ENCODE peak calls at places on chromosomes 4 and X, in four cellular contexts. D, O, J and T are unnamed samples.

GRCh38 chrX:4656419-4656818 is 943.0 kb upstream of the PRKX start:
- DNase-seq in J (no peak), D (no peak), O (no peak), T (no peak)

GRCh38 chrX:14903891-14904290 is 30.7 kb downstream of the MOSPD2 start:
- DNase-seq in J (no peak), D (no peak), O (no peak), T (no peak)

GRCh38 chr4:123599920-123600394 is 203.4 kb downstream of the SPRY1 start:
- DNase-seq in D (peak), O (no peak), J (peak), T (no peak)

GRCh38 chr4:80070880-80071620 is 2.0 kb downstream of the ANTXR2 start:
- DNase-seq in D (no peak), J (no peak), O (no peak), T (no peak)

GRCh38 chr4:121792966-121793365 is 8.2 kb upstream of the EXOSC9 start:
- DNase-seq in O (peak), D (no peak), J (no peak), T (no peak)

GRCh38 chrX:43655961-43656494 is at the start of gene MAOA:
- DNase-seq in O (no peak), D (peak), J (no peak), T (no peak)

GRCh38 chr4:110106946-110107325 is 91.5 kb downstream of the ELOVL6 start:
- DNase-seq in O (no peak), J (peak), D (no peak), T (no peak)

GRCh38 chrX:47047989-47048388 is 30.3 kb upstream of the RGN start:
- DNase-seq in D (no peak), J (no peak), O (no peak), T (no peak)

GRCh38 chrX:94178145-94178790 is 504.3 kb downstream of the FAM133A start:
- DNase-seq in D (no peak), J (no peak), O (peak), T (no peak)

GRCh38 chr4:10085386-10085785 is 31.2 kb downstream of the WDR1 start:
- DNase-seq in O (no peak), J (no peak), D (no peak), T (no peak)

GRCh38 chr4:126411047-126411446 is 1096.3 kb downstream of the FAT4 start:
- DNase-seq in D (no peak), O (no peak), J (no peak), T (no peak)

GRCh38 chrX:101931104-101931493 is 728 bp downstream of the ZMAT1 start:
- DNase-seq in D (no peak), J (no peak), O (no peak), T (no peak)

GRCh38 chr4:5940470-5941203 is 47.8 kb upstream of the CRMP1 start:
- DNase-seq in O (no peak), D (no peak), J (peak), T (no peak)

GRCh38 chr4:183637461-183637860 is 21.5 kb downstream of the RWDD4 start:
- DNase-seq in J (no peak), O (no peak), D (no peak), T (no peak)

GRCh38 chrX:56978172-56978571 is 17.2 kb downstream of the SPIN3 start:
- DNase-seq in D (peak), J (peak), O (peak), T (no peak)

GRCh38 chrX:106168107-106168506 is at the start of gene PWWP3B:
- DNase-seq in D (no peak), O (peak), J (peak), T (no peak)

GRCh38 chrX:72243472-72243871 is 4.6 kb upstream of the ERCC6L start:
- DNase-seq in O (no peak), D (no peak), J (peak), T (no peak)

GRCh38 chr4:12393631-12394262 is 965.1 kb upstream of the HS3ST1 start:
- DNase-seq in O (no peak), J (no peak), D (no peak), T (no peak)

GRCh38 chr4:3254302-3255131 is 5.6 kb downstream of the MSANTD1 start:
- DNase-seq in D (no peak), J (no peak), O (no peak), T (peak)

GRCh38 chr4:5707366-5708133 is 809 bp downstream of the EVC2 start:
- DNase-seq in J (no peak), O (no peak), D (no peak), T (no peak)

GRCh38 chr4:53436251-53436650 is 58.8 kb downstream of the FIP1L1 start:
- DNase-seq in J (no peak), D (no peak), O (no peak), T (no peak)

GRCh38 chrX:18995216-18995615 is 11.3 kb upstream of the PHKA2 start:
- DNase-seq in J (peak), O (peak), D (no peak), T (no peak)

GRCh38 chrX:129959493-129959832 is 23.0 kb upstream of the BCORL1 start:
- DNase-seq in J (no peak), O (no peak), D (no peak), T (no peak)

GRCh38 chrX:105552395-105552794 is 269.9 kb upstream of the NRK start:
- DNase-seq in J (no peak), D (no peak), O (peak), T (no peak)

GRCh38 chrX:18591834-18592233 is 80.1 kb downstream of the RS1 start:
- DNase-seq in J (no peak), D (no peak), O (no peak), T (no peak)

GRCh38 chrX:68988865-68989264 is 160.0 kb downstream of the EFNB1 start:
- DNase-seq in D (no peak), O (no peak), J (no peak), T (no peak)

GRCh38 chrX:25017667-25018247 is 2.0 kb upstream of the ARX start:
- DNase-seq in O (no peak), J (no peak), D (no peak), T (no peak)

GRCh38 chr4:88897180-88897579 is 159.8 kb downstream of the FAM13A start:
- DNase-seq in J (no peak), D (no peak), O (peak), T (no peak)

GRCh38 chr4:99463566-99463965 is 28.4 kb upstream of the ADH7 start:
- DNase-seq in O (no peak), J (no peak), D (no peak), T (no peak)

GRCh38 chr4:74969507-74970474 is 36.9 kb downstream of the PARM1 start:
- DNase-seq in D (no peak), O (no peak), J (no peak), T (no peak)

GRCh38 chr4:80295331-80295730 is 28.9 kb downstream of the FGF5 start:
- DNase-seq in J (no peak), O (no peak), D (no peak), T (no peak)

GRCh38 chrX:69503835-69504625 is at the start of gene NALF2:
- DNase-seq in D (peak), O (no peak), J (no peak), T (no peak)

GRCh38 chr4:183201331-183201730 is 102.3 kb downstream of the WWC2 start:
- DNase-seq in J (peak), O (peak), D (no peak), T (no peak)

GRCh38 chr4:25129926-25130325 is 30.3 kb downstream of the SEPSECS start:
- DNase-seq in J (no peak), D (no peak), O (no peak), T (no peak)

GRCh38 chr4:186658657-186659056 is 65.0 kb downstream of the FAT1 start:
- DNase-seq in D (no peak), J (no peak), O (no peak), T (no peak)

GRCh38 chr4:119233750-119234149 is 21.2 kb downstream of the USP53 start:
- DNase-seq in O (no peak), J (no peak), D (no peak), T (no peak)

GRCh38 chr4:21512351-21512750 is 436.2 kb downstream of the KCNIP4 start:
- DNase-seq in O (no peak), D (no peak), J (peak), T (no peak)
- TF ChIP-seq CTCF in O (peak), D (no peak), J (peak), T (peak)

DNA sequence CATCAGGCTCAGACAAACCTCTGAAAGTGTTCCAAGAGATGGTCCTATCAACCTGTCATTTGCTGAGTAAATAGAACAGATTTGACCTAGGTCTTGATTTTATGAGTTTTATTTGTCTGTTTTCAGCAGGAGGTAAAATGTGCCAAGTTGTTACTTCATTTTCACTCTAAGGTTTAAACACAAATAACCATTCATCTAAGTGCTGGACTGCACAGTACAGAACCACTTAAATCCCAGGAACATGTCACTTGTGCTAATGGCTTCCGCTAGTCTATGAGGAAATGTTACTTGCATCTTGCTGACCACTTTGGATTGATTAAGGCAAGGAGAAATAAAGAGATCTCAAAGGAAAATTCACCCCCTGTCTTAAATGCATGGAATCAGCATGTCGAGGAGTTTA is 660.7 kb downstream of the SMARCA1 start:
- DNase-seq in O (no peak), D (no peak), J (no peak), T (no peak)
- TF ChIP-seq CTCF in O (no peak), D (no peak), J (no peak), T (no peak)

DNA sequence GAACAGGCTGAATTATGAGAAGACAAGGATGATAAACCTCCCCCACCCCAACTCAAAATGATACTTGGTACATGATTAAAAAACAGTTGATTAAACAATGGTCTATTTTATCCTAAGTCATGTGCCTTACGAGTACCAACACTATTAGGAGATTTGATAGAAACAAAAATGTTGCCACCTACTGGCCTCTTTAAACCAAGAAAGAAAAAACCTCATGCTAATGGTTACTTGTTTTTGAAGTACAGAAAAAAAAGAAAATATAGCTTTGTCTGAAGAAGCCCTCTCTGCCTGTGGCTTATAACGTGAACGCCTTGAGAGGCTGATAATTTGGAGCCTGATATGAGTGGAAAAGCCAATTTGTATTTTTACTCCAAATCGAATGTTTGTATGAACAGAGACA is 538.2 kb downstream of the DMD start:
- DNase-seq in D (no peak), O (no peak), J (peak), T (no peak)
- TF ChIP-seq CTCF in D (no peak), O (peak), J (no peak), T (peak)

GRCh38 chr4:138410266-138410665 is 168.1 kb upstream of the SLC7A11 start:
- DNase-seq in J (no peak), D (no peak), O (no peak), T (no peak)

GRCh38 chr4:138412847-138413246 is 170.7 kb upstream of the SLC7A11 start:
- DNase-seq in J (no peak), O (no peak), D (no peak), T (no peak)

GRCh38 chr4:138406881-138407280 is 164.7 kb upstream of the SLC7A11 start:
- DNase-seq in O (no peak), D (no peak), J (no peak), T (no peak)

GRCh38 chr4:138407329-138407728 is 165.2 kb upstream of the SLC7A11 start:
- DNase-seq in J (no peak), D (no peak), O (no peak), T (no peak)

GRCh38 chr4:138409670-138410069 is 167.5 kb upstream of the SLC7A11 start:
- DNase-seq in O (no peak), D (no peak), J (no peak), T (no peak)
- TF ChIP-seq CTCF in O (no peak), D (no peak), J (no peak), T (no peak)

GRCh38 chr4:27001398-27002164 is 140.9 kb downstream of the STIM2 start:
- DNase-seq in J (no peak), O (no peak), D (no peak), T (no peak)

GRCh38 chr4:27000122-27000521 is 139.5 kb downstream of the STIM2 start:
- DNase-seq in O (no peak), J (no peak), D (no peak), T (no peak)

GRCh38 chr4:26999689-27000088 is 139.0 kb downstream of the STIM2 start:
- DNase-seq in D (no peak), J (no peak), O (no peak), T (no peak)

GRCh38 chr4:27003602-27004238 is 143.1 kb downstream of the STIM2 start:
- DNase-seq in O (no peak), J (peak), D (no peak), T (no peak)

GRCh38 chr4:27000820-27001219 is 140.2 kb downstream of the STIM2 start:
- DNase-seq in O (no peak), J (no peak), D (no peak), T (no peak)
- TF ChIP-seq CTCF in O (peak), J (peak), D (no peak), T (peak)

GRCh38 chr4:48779095-48779997 is 733 bp downstream of the FRYL start:
- DNase-seq in J (peak), O (no peak), D (peak), T (peak)
- TF ChIP-seq CTCF in J (no peak), O (peak), D (no peak), T (no peak)

GRCh38 chr4:1255151-1255550 is 6.2 kb upstream of the CTBP1 start:
- DNase-seq in O (no peak), J (no peak), D (no peak), T (no peak)
- TF ChIP-seq CTCF in O (no peak), J (no peak), D (no peak), T (no peak)

DNA sequence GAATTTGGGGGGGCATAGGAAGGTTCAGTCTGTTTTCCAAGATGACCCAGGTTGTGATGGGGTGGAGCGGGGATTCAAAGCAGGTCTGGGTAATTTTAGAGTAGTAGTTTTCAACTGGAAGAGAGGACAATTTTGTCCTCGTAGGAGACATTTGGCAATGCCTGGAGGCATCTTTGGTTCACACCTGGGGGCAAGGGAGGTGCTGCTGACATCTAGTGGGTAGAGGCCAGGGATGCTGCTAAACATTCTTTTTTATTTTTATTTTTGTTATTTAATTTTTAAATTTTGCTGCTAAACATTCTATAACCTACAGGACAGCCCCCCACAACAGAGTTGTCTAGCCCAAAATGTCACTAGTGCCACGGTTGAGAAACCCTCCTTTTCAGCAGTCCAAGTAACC is 1.9 kb downstream of the RAB9A start:
- DNase-seq in J (no peak), D (no peak), O (no peak), T (no peak)
- TF ChIP-seq CTCF in J (peak), D (no peak), O (peak), T (no peak)

DNA sequence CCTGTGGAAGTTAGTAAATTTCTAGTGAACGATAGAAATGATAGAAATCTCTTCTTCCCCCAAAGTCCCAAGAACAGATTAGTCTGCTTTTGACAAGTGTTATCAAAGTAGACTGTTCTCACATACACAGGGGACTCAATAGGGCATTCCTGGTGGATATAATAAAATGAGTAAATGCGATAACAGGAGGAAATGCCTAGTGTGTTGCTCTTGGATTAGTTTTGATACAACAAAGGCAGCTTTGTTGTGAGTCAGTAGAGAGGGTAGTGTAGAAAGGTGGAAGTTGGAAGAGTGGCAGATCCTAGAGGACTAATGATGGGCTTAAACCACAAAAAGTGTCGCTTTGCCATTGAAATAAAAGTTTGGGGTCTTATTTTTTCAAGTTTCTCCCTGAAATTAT is 43.5 kb downstream of the CLCN3 start:
- DNase-seq in D (no peak), J (peak), O (no peak), T (no peak)
- TF ChIP-seq CTCF in D (no peak), J (no peak), O (no peak), T (no peak)